ENCODE peak calls at places on chromosome 9, in nine cellular contexts. One of them, this sample, is unnamed.
A peak's percentile ranks its signal among the peaks of the same experiment; 100 is the strongest.

GRCh38 chr9:83526901-83527300 is 11.3 kb downstream of the FRMD3 start:
- DNase-seq in lung microvascular endothelial cell: no peak
- DNase-seq in pancreas: no peak
- DNase-seq in ovary: no peak
- DNase-seq in osteocyte: no peak
- DNase-seq in stimulated activated CD4-positive, alpha-beta T cell treated with anti-CD3 and anti-CD28 coated beads, TNF-alpha, amount 100 ng/mL, for 48 hours: no peak
- DNase-seq in cardiac fibroblast: no peak
- DNase-seq in SK-N-DZ: no peak
- DNase-seq in foreskin keratinocyte: no peak
- DNase-seq in this sample: no peak

GRCh38 chr9:129383415-129384088 is 205.5 kb upstream of the IER5L start:
- DNase-seq in pancreas: peak; percentile 86
- DNase-seq in stimulated activated CD4-positive, alpha-beta T cell treated with anti-CD3 and anti-CD28 coated beads, TNF-alpha, amount 100 ng/mL, for 48 hours: peak; percentile 43
- DNase-seq in cardiac fibroblast: peak; percentile 66
- DNase-seq in foreskin keratinocyte: peak; percentile 77
- DNase-seq in ovary: peak; percentile 91
- DNase-seq in SK-N-DZ: no peak
- DNase-seq in osteocyte: no peak
- DNase-seq in lung microvascular endothelial cell: peak; percentile 52
- DNase-seq in this sample: peak; percentile 84

GRCh38 chr9:23232831-23233230 is 593.2 kb downstream of the ELAVL2 start:
- DNase-seq in foreskin keratinocyte: no peak
- DNase-seq in lung microvascular endothelial cell: no peak
- DNase-seq in pancreas: no peak
- DNase-seq in SK-N-DZ: no peak
- DNase-seq in cardiac fibroblast: no peak
- DNase-seq in ovary: no peak
- DNase-seq in osteocyte: no peak
- DNase-seq in stimulated activated CD4-positive, alpha-beta T cell treated with anti-CD3 and anti-CD28 coated beads, TNF-alpha, amount 100 ng/mL, for 48 hours: no peak
- DNase-seq in this sample: no peak

GRCh38 chr9:99736291-99736690 is 85.4 kb upstream of the NR4A3 start:
- DNase-seq in ovary: no peak
- DNase-seq in stimulated activated CD4-positive, alpha-beta T cell treated with anti-CD3 and anti-CD28 coated beads, TNF-alpha, amount 100 ng/mL, for 48 hours: no peak
- DNase-seq in pancreas: no peak
- DNase-seq in foreskin keratinocyte: no peak
- DNase-seq in lung microvascular endothelial cell: no peak
- DNase-seq in osteocyte: no peak
- DNase-seq in SK-N-DZ: no peak
- DNase-seq in cardiac fibroblast: peak; percentile 12
- DNase-seq in this sample: no peak

GRCh38 chr9:89842267-89842768 is 237.5 kb downstream of the GADD45G start:
- DNase-seq in osteocyte: no peak
- DNase-seq in cardiac fibroblast: no peak
- DNase-seq in lung microvascular endothelial cell: no peak
- DNase-seq in pancreas: no peak
- DNase-seq in stimulated activated CD4-positive, alpha-beta T cell treated with anti-CD3 and anti-CD28 coated beads, TNF-alpha, amount 100 ng/mL, for 48 hours: no peak
- DNase-seq in foreskin keratinocyte: no peak
- DNase-seq in ovary: no peak
- DNase-seq in SK-N-DZ: no peak
- DNase-seq in this sample: no peak

GRCh38 chr9:73327149-73327548 is 175.5 kb downstream of the ANXA1 start:
- DNase-seq in pancreas: no peak
- DNase-seq in ovary: no peak
- DNase-seq in foreskin keratinocyte: no peak
- DNase-seq in SK-N-DZ: no peak
- DNase-seq in lung microvascular endothelial cell: no peak
- DNase-seq in stimulated activated CD4-positive, alpha-beta T cell treated with anti-CD3 and anti-CD28 coated beads, TNF-alpha, amount 100 ng/mL, for 48 hours: no peak
- DNase-seq in osteocyte: no peak
- DNase-seq in cardiac fibroblast: no peak
- DNase-seq in this sample: no peak

GRCh38 chr9:125732562-125732961 is 14.6 kb upstream of the PBX3 start:
- DNase-seq in lung microvascular endothelial cell: no peak
- DNase-seq in cardiac fibroblast: no peak
- DNase-seq in pancreas: no peak
- DNase-seq in ovary: no peak
- DNase-seq in osteocyte: no peak
- DNase-seq in stimulated activated CD4-positive, alpha-beta T cell treated with anti-CD3 and anti-CD28 coated beads, TNF-alpha, amount 100 ng/mL, for 48 hours: no peak
- DNase-seq in SK-N-DZ: no peak
- DNase-seq in foreskin keratinocyte: no peak
- DNase-seq in this sample: no peak

GRCh38 chr9:38344566-38345324 is 47.8 kb upstream of the ALDH1B1 start:
- DNase-seq in stimulated activated CD4-positive, alpha-beta T cell treated with anti-CD3 and anti-CD28 coated beads, TNF-alpha, amount 100 ng/mL, for 48 hours: no peak
- DNase-seq in lung microvascular endothelial cell: no peak
- DNase-seq in cardiac fibroblast: no peak
- DNase-seq in pancreas: no peak
- DNase-seq in foreskin keratinocyte: no peak
- DNase-seq in osteocyte: peak; percentile 68
- DNase-seq in ovary: no peak
- DNase-seq in SK-N-DZ: peak; percentile 40
- DNase-seq in this sample: no peak

GRCh38 chr9:98135938-98136337 is 16.9 kb upstream of the TRIM14 start:
- DNase-seq in osteocyte: no peak
- DNase-seq in pancreas: no peak
- DNase-seq in lung microvascular endothelial cell: no peak
- DNase-seq in stimulated activated CD4-positive, alpha-beta T cell treated with anti-CD3 and anti-CD28 coated beads, TNF-alpha, amount 100 ng/mL, for 48 hours: no peak
- DNase-seq in ovary: no peak
- DNase-seq in cardiac fibroblast: no peak
- DNase-seq in foreskin keratinocyte: no peak
- DNase-seq in SK-N-DZ: no peak
- DNase-seq in this sample: no peak

GRCh38 chr9:91839926-91840464 is 110.0 kb downstream of the ROR2 start:
- DNase-seq in cardiac fibroblast: no peak
- DNase-seq in pancreas: no peak
- DNase-seq in ovary: no peak
- DNase-seq in foreskin keratinocyte: no peak
- DNase-seq in SK-N-DZ: no peak
- DNase-seq in lung microvascular endothelial cell: no peak
- DNase-seq in osteocyte: no peak
- DNase-seq in stimulated activated CD4-positive, alpha-beta T cell treated with anti-CD3 and anti-CD28 coated beads, TNF-alpha, amount 100 ng/mL, for 48 hours: no peak
- DNase-seq in this sample: no peak

GRCh38 chr9:10130061-10130675 is 482.6 kb downstream of the PTPRD start:
- DNase-seq in stimulated activated CD4-positive, alpha-beta T cell treated with anti-CD3 and anti-CD28 coated beads, TNF-alpha, amount 100 ng/mL, for 48 hours: no peak
- DNase-seq in SK-N-DZ: no peak
- DNase-seq in pancreas: no peak
- DNase-seq in cardiac fibroblast: no peak
- DNase-seq in lung microvascular endothelial cell: no peak
- DNase-seq in foreskin keratinocyte: no peak
- DNase-seq in ovary: no peak
- DNase-seq in osteocyte: no peak
- DNase-seq in this sample: no peak

GRCh38 chr9:127903557-127904475 is 4.4 kb upstream of the ST6GALNAC6 start:
- DNase-seq in stimulated activated CD4-positive, alpha-beta T cell treated with anti-CD3 and anti-CD28 coated beads, TNF-alpha, amount 100 ng/mL, for 48 hours: peak; percentile 88
- DNase-seq in lung microvascular endothelial cell: peak; percentile 74
- DNase-seq in foreskin keratinocyte: no peak
- DNase-seq in SK-N-DZ: peak; percentile 72
- DNase-seq in pancreas: no peak
- DNase-seq in cardiac fibroblast: no peak
- DNase-seq in ovary: peak; percentile 75
- DNase-seq in osteocyte: no peak
- DNase-seq in this sample: peak; percentile 70

GRCh38 chr9:36729902-36730301 is 157.2 kb downstream of the MELK start:
- DNase-seq in lung microvascular endothelial cell: no peak
- DNase-seq in osteocyte: no peak
- DNase-seq in pancreas: no peak
- DNase-seq in SK-N-DZ: no peak
- DNase-seq in ovary: no peak
- DNase-seq in stimulated activated CD4-positive, alpha-beta T cell treated with anti-CD3 and anti-CD28 coated beads, TNF-alpha, amount 100 ng/mL, for 48 hours: no peak
- DNase-seq in foreskin keratinocyte: no peak
- DNase-seq in cardiac fibroblast: peak; percentile 31
- DNase-seq in this sample: no peak

GRCh38 chr9:96344458-96345180 is 38.9 kb downstream of the SLC35D2 start:
- DNase-seq in ovary: peak; percentile 59
- DNase-seq in SK-N-DZ: peak; percentile 17
- DNase-seq in foreskin keratinocyte: peak; percentile 87
- DNase-seq in pancreas: no peak
- DNase-seq in lung microvascular endothelial cell: peak; percentile 96
- DNase-seq in osteocyte: no peak
- DNase-seq in stimulated activated CD4-positive, alpha-beta T cell treated with anti-CD3 and anti-CD28 coated beads, TNF-alpha, amount 100 ng/mL, for 48 hours: no peak
- DNase-seq in cardiac fibroblast: peak; percentile 96
- DNase-seq in this sample: peak; percentile 90

GRCh38 chr9:87226896-87227295 is 270.8 kb upstream of the DAPK1 start:
- DNase-seq in ovary: no peak
- DNase-seq in osteocyte: no peak
- DNase-seq in SK-N-DZ: no peak
- DNase-seq in foreskin keratinocyte: no peak
- DNase-seq in stimulated activated CD4-positive, alpha-beta T cell treated with anti-CD3 and anti-CD28 coated beads, TNF-alpha, amount 100 ng/mL, for 48 hours: no peak
- DNase-seq in pancreas: no peak
- DNase-seq in cardiac fibroblast: peak; percentile 18
- DNase-seq in lung microvascular endothelial cell: no peak
- DNase-seq in this sample: peak; percentile 21

GRCh38 chr9:77820293-77820954 is 172.3 kb upstream of the GNA14 start:
- DNase-seq in stimulated activated CD4-positive, alpha-beta T cell treated with anti-CD3 and anti-CD28 coated beads, TNF-alpha, amount 100 ng/mL, for 48 hours: no peak
- DNase-seq in osteocyte: no peak
- DNase-seq in SK-N-DZ: no peak
- DNase-seq in ovary: no peak
- DNase-seq in cardiac fibroblast: peak; percentile 89
- DNase-seq in foreskin keratinocyte: peak; percentile 62
- DNase-seq in pancreas: no peak
- DNase-seq in lung microvascular endothelial cell: peak; percentile 35
- DNase-seq in this sample: peak; percentile 72